ENCODE peak calls at places on chromosomes 12 and 14, in four cellular contexts. X is PC-9, Y is cardiac muscle cell, O is gastrocnemius medialis. B is an unnamed sample.

GRCh38 chr14:59422069-59422881 is 42.9 kb downstream of the GPR135 start:
- DNase-seq in X (no peak), O (no peak), Y (peak; percentile 34), B (no peak)

GRCh38 chr12:108563135-108563803 is 873 bp downstream of the ISCU start:
- DNase-seq in X (peak; percentile 82), Y (peak; percentile 82), O (peak; percentile 75), B (peak; percentile 81)

GRCh38 chr14:54338696-54339317 is 58.0 kb upstream of the CDKN3 start:
- DNase-seq in O (no peak), Y (peak; percentile 29), X (peak; percentile 57), B (no peak)

GRCh38 chr12:82765971-82766705 is 79.4 kb downstream of the TMTC2 start:
- DNase-seq in Y (peak; percentile 27), O (no peak), X (no peak), B (no peak)

GRCh38 chr14:59028476-59029202 is 159.8 kb upstream of the DAAM1 start:
- DNase-seq in O (peak; percentile 10), Y (peak; percentile 74), X (peak; percentile 57), B (peak; percentile 58)

GRCh38 chr14:38127356-38127755 is 80.3 kb upstream of the SSTR1 start:
- DNase-seq in Y (no peak), O (no peak), X (no peak), B (no peak)

GRCh38 chr12:45216297-45216982 is 545 bp downstream of the ANO6 start:
- DNase-seq in O (peak; percentile 28), X (peak; percentile 47), Y (peak; percentile 75), B (peak; percentile 37)

GRCh38 chr14:90611936-90612335 is 204.3 kb downstream of the TTC7B start:
- DNase-seq in O (no peak), X (no peak), Y (no peak), B (no peak)

GRCh38 chr14:96090441-96091148 is 51.4 kb downstream of the C14orf132 start:
- DNase-seq in X (no peak), Y (peak; percentile 72), O (no peak), B (peak; percentile 70)

GRCh38 chr12:21656931-21657335 is 709 bp downstream of the LDHB start:
- DNase-seq in O (no peak), X (no peak), Y (peak; percentile 53), B (peak; percentile 18)

GRCh38 chr14:47917344-47917954 is 242.0 kb upstream of the MDGA2 start:
- DNase-seq in O (no peak), X (no peak), Y (peak; percentile 46), B (no peak)

GRCh38 chr14:79581912-79582576 is 629.3 kb downstream of the DIO2 start:
- DNase-seq in O (no peak), Y (no peak), X (no peak), B (no peak)

GRCh38 chr14:92455231-92455630 is 58.4 kb upstream of the RIN3 start:
- DNase-seq in Y (no peak), X (no peak), O (no peak), B (no peak)

GRCh38 chr12:93823616-93824410 is 146.6 kb downstream of the CRADD start:
- DNase-seq in O (no peak), Y (no peak), X (no peak), B (no peak)

GRCh38 chr12:5650804-5651461 is 219.0 kb downstream of the NTF3 start:
- DNase-seq in O (no peak), Y (no peak), X (no peak), B (no peak)

GRCh38 chr12:15662983-15663659 is 126.1 kb downstream of the EPS8 start:
- DNase-seq in Y (no peak), X (no peak), O (no peak), B (no peak)

GRCh38 chr14:67815573-67816235 is 686 bp downstream of the ZFYVE26 start:
- DNase-seq in O (no peak), Y (peak; percentile 37), X (peak; percentile 40), B (no peak)

GRCh38 chr12:78328524-78328923 is 497.8 kb downstream of the NAV3 start:
- DNase-seq in O (no peak), Y (no peak), X (no peak), B (no peak)

GRCh38 chr12:58602179-58602578 is 318.1 kb downstream of the LRIG3 start:
- DNase-seq in O (no peak), X (no peak), Y (no peak), B (no peak)

GRCh38 chr12:131434208-131435125 is 276.4 kb upstream of the SFSWAP start:
- DNase-seq in Y (no peak), X (no peak), O (no peak), B (no peak)

GRCh38 chr12:51460519-51460918 is 35.9 kb downstream of the SLC4A8 start:
- DNase-seq in O (no peak), X (no peak), Y (no peak), B (no peak)

GRCh38 chr12:51905507-51906438 is 1.5 kb upstream of the ACVRL1 start:
- DNase-seq in X (no peak), Y (no peak), O (peak; percentile 70), B (peak; percentile 80)

GRCh38 chr12:92553389-92553788 is 149.4 kb upstream of the PLEKHG7 start:
- DNase-seq in X (no peak), O (no peak), Y (peak; percentile 70), B (peak; percentile 25)

GRCh38 chr12:30837595-30837994 is 82.8 kb upstream of the CAPRIN2 start:
- DNase-seq in Y (no peak), O (no peak), X (no peak), B (no peak)

GRCh38 chr12:77724367-77724957 is 106.2 kb upstream of the NAV3 start:
- DNase-seq in O (no peak), Y (peak; percentile 13), X (no peak), B (no peak)

GRCh38 chr12:104588048-104588942 is 131.5 kb downstream of the CHST11 start:
- DNase-seq in Y (no peak), X (peak; percentile 98), O (no peak), B (no peak)

GRCh38 chr14:49207451-49207850 is 378.7 kb downstream of the RPS29 start:
- DNase-seq in Y (no peak), O (no peak), X (no peak), B (no peak)

GRCh38 chr14:57057803-57058202 is 210.9 kb downstream of the EXOC5 start:
- DNase-seq in O (no peak), Y (no peak), X (peak; percentile 49), B (no peak)

GRCh38 chr12:70268972-70269371 is 25.7 kb downstream of the CNOT2 start:
- DNase-seq in O (no peak), X (no peak), Y (no peak), B (no peak)

GRCh38 chr12:70260610-70261009 is 17.4 kb downstream of the CNOT2 start:
- DNase-seq in X (no peak), O (no peak), Y (no peak), B (no peak)

GRCh38 chr12:70267550-70267949 is 24.3 kb downstream of the CNOT2 start:
- DNase-seq in Y (no peak), X (no peak), O (no peak), B (no peak)

GRCh38 chr12:70265132-70265531 is 21.9 kb downstream of the CNOT2 start:
- DNase-seq in X (no peak), Y (no peak), O (no peak), B (no peak)

DNA sequence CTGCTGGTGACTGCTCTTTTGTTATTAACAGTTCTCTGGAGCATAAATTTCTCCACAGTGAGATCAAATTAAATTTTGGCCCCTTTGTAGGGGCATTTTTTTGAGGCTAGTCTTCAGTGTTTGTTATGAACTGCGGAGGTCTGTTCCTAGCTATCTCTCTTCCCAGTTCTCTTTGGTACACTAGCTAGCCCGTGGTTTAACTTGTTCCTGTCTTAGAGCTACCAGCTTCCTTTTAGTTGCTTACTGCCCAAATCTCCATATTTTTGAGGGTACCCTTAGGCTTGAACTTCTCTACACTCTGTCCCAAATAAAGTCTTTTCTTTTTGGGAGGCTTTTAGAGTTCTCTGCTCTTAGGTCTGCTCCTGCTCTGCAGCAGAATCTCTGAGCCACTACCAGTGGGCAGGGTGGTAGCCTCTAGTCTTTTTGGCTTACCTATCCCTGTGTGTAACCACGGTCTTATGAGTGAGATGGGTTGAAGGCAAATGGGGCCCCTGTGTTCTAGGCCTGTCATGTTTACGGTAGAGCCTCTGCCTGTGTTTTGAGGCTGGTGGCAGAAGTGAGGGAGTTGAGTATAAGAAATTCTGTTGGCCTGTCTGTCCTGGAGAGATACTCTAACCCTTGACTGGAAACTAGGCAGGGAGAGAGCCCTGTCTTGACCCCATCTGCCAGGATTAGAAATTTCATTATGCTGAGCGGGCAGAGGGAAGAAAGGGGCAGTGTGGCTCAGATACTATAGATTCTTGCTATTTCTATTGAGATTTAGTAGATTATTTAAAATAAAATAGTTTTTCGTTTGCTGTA is 21.0 kb downstream of the CNOT2 start:
- DNase-seq in Y (no peak), X (no peak), O (no peak), B (no peak)
- H3K4me1 ChIP-seq in Y (peaks cover 5% of the 10 kb centered on the region), X (no peaks in the 10 kb centered on the region), O (peaks cover 35% of the 10 kb centered on the region), B (no peaks in the 10 kb centered on the region)

GRCh38 chr14:105022276-105022670 is 1.4 kb upstream of the CDCA4 start:
- DNase-seq in Y (no peak), X (peak; percentile 44), O (no peak), B (no peak)
- H3K4me1 ChIP-seq in Y (peaks cover 7% of the 10 kb centered on the region), X (peaks cover 75% of the 10 kb centered on the region), O (peaks cover 23% of the 10 kb centered on the region), B (no peaks in the 10 kb centered on the region)

DNA sequence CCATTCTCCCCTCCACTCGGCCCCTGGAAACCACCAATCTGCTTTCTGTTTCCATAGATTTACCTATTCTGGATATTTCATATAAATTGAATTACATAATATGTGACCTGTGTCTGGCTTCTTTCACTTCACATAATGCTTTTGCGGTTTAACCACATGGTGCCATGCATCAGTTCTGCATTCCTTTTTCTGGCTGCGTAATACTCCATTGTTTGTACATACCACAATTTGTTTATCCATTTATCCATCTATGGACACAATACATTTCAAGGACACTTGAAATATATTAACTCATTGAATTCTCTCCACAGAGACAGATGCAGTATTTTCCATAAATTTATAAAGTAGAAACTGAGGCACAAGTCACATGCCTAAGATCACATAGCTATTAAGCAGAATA is 110.3 kb upstream of the ETV6 start:
- DNase-seq in X (no peak), O (no peak), Y (no peak), B (no peak)
- H3K4me1 ChIP-seq in X (peaks cover 9% of the 10 kb centered on the region), O (no peaks in the 10 kb centered on the region), Y (no peaks in the 10 kb centered on the region), B (no peaks in the 10 kb centered on the region)

GRCh38 chr14:61387076-61387475 is 65.7 kb downstream of the PRKCH start:
- DNase-seq in O (no peak), X (peak; percentile 47), Y (peak; percentile 32), B (no peak)
- H3K4me1 ChIP-seq in O (peaks cover 26% of the 10 kb centered on the region), X (peaks cover 81% of the 10 kb centered on the region), Y (peaks cover 56% of the 10 kb centered on the region), B (no peaks in the 10 kb centered on the region)

B was measured in uterus.